ENCODE peak calls at places on chromosomes 4 and X, in four cellular contexts. Y is NCI-H345; U is NCI-H748 treated with DMSO at 0.1 percent for 48 hours; G is activated naive CD4-positive, alpha-beta T cell treated with anti-CD3 and anti-CD28 coated beads, Interleukin-2, amount 10 ng/mL, durations not matched to agents 7 days and 5 days. X is an unnamed sample.

GRCh38 chr4:182533948-182534347 is 290.7 kb downstream of the TENM3 start:
- DNase-seq in Y (no peak), U (no peak), G (no peak), X (no peak)

GRCh38 chr4:54107951-54108740 is 8.2 kb downstream of the GSX2 start:
- DNase-seq in Y (no peak), U (no peak), G (no peak), X (no peak)

GRCh38 chrX:149374751-149375150 is 130.4 kb downstream of the IDS start:
- DNase-seq in Y (peak), U (no peak), G (no peak), X (no peak)

GRCh38 chr4:115274545-115274944 is 161.1 kb upstream of the NDST4 start:
- DNase-seq in Y (no peak), U (peak), G (no peak), X (no peak)

GRCh38 chrX:49991718-49992117 is 69.3 kb downstream of the CLCN5 start:
- DNase-seq in Y (no peak), U (no peak), G (no peak), X (no peak)

GRCh38 chrX:118655561-118656246 is 71.7 kb upstream of the IL13RA1 start:
- DNase-seq in Y (no peak), U (no peak), G (no peak), X (no peak)

GRCh38 chr4:154677300-154677699 is 64.8 kb upstream of the FGG start:
- DNase-seq in Y (no peak), U (no peak), G (no peak), X (no peak)

GRCh38 chr4:180542445-180543100 is 1700.6 kb upstream of the TENM3 start:
- DNase-seq in Y (no peak), U (peak), G (no peak), X (no peak)

GRCh38 chr4:74365761-74366160 is 816 bp downstream of the EREG start:
- DNase-seq in Y (peak), U (no peak), G (no peak), X (no peak)

GRCh38 chr4:56104188-56104587 is 155.4 kb downstream of the CEP135 start:
- DNase-seq in Y (no peak), U (no peak), G (no peak), X (no peak)

GRCh38 chr4:107853444-107854325 is 29.0 kb downstream of the SGMS2 start:
- DNase-seq in Y (no peak), U (no peak), G (no peak), X (no peak)

GRCh38 chr4:57051100-57051499 is 59.1 kb downstream of the IGFBP7 start:
- DNase-seq in Y (no peak), U (no peak), G (no peak), X (no peak)

GRCh38 chr4:159048166-159048886 is 54.6 kb upstream of the RAPGEF2 start:
- DNase-seq in Y (peak), U (peak), G (no peak), X (no peak)

GRCh38 chr4:48556268-48556667 is 66.2 kb downstream of the ZAR1 start:
- DNase-seq in Y (no peak), U (no peak), G (no peak), X (no peak)

GRCh38 chr4:174654634-174655033 is 132.3 kb upstream of the HPGD start:
- DNase-seq in Y (no peak), U (no peak), G (no peak), X (no peak)

GRCh38 chr4:16461362-16461761 is 235.1 kb upstream of the TAPT1 start:
- DNase-seq in Y (no peak), U (no peak), G (no peak), X (no peak)

GRCh38 chr4:168511780-168512467 is 15.1 kb downstream of the PALLD start:
- DNase-seq in Y (no peak), U (no peak), G (peak), X (no peak)

GRCh38 chrX:121456315-121456714 is 408.9 kb downstream of the GLUD2 start:
- DNase-seq in Y (no peak), U (no peak), G (no peak), X (no peak)

GRCh38 chr4:176400816-176401461 is 81.2 kb downstream of the SPCS3 start:
- DNase-seq in Y (no peak), U (no peak), G (no peak), X (no peak)

GRCh38 chr4:119300072-119300387 is 21.9 kb downstream of the FABP2 start:
- DNase-seq in Y (no peak), U (no peak), G (peak), X (no peak)

GRCh38 chrX:153722704-153723350 is 1.4 kb downstream of the BCAP31 start:
- DNase-seq in Y (no peak), U (no peak), G (no peak), X (no peak)

GRCh38 chr4:87118826-87119225 is 101.6 kb downstream of the KLHL8 start:
- DNase-seq in Y (no peak), U (no peak), G (no peak), X (no peak)

X was measured in NCI-H526.